ENCODE peak calls at places on chromosomes 2 and 18, in five cellular contexts. O, W, P, S and V are unnamed samples.

GRCh38 chr2:229408982-229409381 is 137.9 kb upstream of the PID1 start:
- DNase-seq in W (no peak), O (no peak), S (no peak), P (no peak), V (no peak)

GRCh38 chr2:114651933-114652332 is 209.5 kb downstream of the DPP10 start:
- DNase-seq in P (no peak), W (no peak), O (no peak), S (no peak), V (no peak)

GRCh38 chr2:26619649-26620605 is 21.2 kb downstream of the CIB4 start:
- DNase-seq in O (no peak), S (no peak), W (no peak), P (no peak), V (no peak)

GRCh38 chr18:58659691-58660090 is 11.6 kb upstream of the MALT1 start:
- DNase-seq in P (no peak), W (no peak), S (no peak), O (no peak), V (no peak)

GRCh38 chr18:70659026-70659726 is 370.3 kb downstream of the SOCS6 start:
- DNase-seq in O (no peak), S (peak; percentile 96), W (no peak), P (no peak), V (no peak)

GRCh38 chr2:232892843-232893242 is 22.8 kb downstream of the SNORC start:
- DNase-seq in P (no peak), S (no peak), O (no peak), W (peak; percentile 21), V (no peak)

GRCh38 chr2:204321910-204322765 is 223.1 kb upstream of the PARD3B start:
- DNase-seq in W (no peak), P (no peak), O (no peak), S (peak; percentile 89), V (no peak)

GRCh38 chr2:68937346-68938055 is 15.2 kb downstream of the GKN2 start:
- DNase-seq in W (no peak), S (no peak), O (no peak), P (no peak), V (no peak)

GRCh38 chr2:205407984-205408383 is 274.3 kb upstream of the NRP2 start:
- DNase-seq in W (no peak), O (no peak), S (peak; percentile 55), P (no peak), V (no peak)

GRCh38 chr18:12048827-12049175 is 44.8 kb upstream of the ANKRD62 start:
- DNase-seq in O (no peak), W (no peak), S (peak; percentile 35), P (no peak), V (no peak)

GRCh38 chr2:67686254-67686653 is 289.1 kb downstream of the ETAA1 start:
- DNase-seq in S (no peak), W (no peak), P (no peak), O (no peak), V (no peak)

GRCh38 chr2:72367530-72368225 is 220.0 kb upstream of the CYP26B1 start:
- DNase-seq in P (no peak), O (no peak), W (peak; percentile 29), S (peak; percentile 96), V (no peak)

GRCh38 chr2:54454922-54455583 is 1.1 kb upstream of the SPTBN1 start:
- DNase-seq in P (peak; percentile 24), O (peak; percentile 6), S (no peak), W (no peak), V (no peak)

GRCh38 chr2:54457326-54458023 is 1.3 kb downstream of the SPTBN1 start:
- DNase-seq in O (peak; percentile 25), P (peak; percentile 34), W (no peak), S (no peak), V (no peak)

GRCh38 chr2:54455584-54456525 is at the start of gene SPTBN1:
- DNase-seq in W (peak; percentile 88), P (peak; percentile 72), O (peak; percentile 80), S (peak; percentile 94), V (peak; percentile 52)

GRCh38 chr2:54454548-54454921 is 1.6 kb upstream of the SPTBN1 start:
- DNase-seq in S (no peak), O (no peak), P (no peak), W (no peak), V (no peak)

DNA sequence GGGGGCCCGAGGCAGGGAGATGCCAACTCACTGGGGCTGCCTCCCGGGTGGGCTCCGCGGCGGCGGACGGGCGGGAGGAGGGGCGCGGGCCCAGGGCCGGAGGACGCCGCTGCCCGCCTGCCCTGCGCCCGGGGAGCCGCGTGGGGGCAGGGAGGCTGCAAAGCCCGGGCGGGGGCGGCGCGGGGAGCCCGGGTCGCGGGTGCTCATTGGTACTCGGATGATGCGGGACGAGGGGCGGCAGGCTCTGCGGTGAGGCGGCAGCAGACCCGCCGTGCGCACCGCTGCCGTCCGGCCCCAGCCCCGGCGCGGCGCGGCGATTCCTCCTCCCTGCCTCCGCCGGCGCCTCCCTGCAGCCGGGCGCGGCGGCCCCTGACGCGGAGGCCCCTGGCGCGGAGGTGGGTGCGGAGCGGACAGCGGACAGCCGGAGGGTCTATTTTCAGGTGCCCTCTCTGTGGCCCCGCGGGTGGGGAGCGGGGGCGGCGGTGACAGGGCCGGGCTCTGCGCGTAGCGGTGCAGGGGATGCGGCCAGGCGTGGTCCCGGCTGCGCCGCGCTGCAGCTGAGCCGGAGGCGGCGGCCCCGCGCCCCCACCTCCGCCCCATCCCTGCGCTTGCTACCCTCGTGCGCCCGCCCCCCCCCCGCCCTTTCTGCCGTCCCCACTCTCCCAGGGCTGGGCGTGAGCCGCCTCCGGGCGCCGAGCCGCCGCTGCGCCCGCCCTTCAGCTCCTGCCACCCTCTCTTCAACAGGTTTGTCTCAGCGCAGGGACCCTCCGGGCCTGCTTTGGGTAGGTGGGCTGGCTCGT is 599 bp downstream of the SPTBN1 start:
- DNase-seq in O (peak; percentile 37), P (peak; percentile 65), W (no peak), S (peak; percentile 44), V (peak; percentile 55)
- TF ChIP-seq CTCF in O (no peak), P (no peak), W (no peak), S (no peak), V (no peak)

DNA sequence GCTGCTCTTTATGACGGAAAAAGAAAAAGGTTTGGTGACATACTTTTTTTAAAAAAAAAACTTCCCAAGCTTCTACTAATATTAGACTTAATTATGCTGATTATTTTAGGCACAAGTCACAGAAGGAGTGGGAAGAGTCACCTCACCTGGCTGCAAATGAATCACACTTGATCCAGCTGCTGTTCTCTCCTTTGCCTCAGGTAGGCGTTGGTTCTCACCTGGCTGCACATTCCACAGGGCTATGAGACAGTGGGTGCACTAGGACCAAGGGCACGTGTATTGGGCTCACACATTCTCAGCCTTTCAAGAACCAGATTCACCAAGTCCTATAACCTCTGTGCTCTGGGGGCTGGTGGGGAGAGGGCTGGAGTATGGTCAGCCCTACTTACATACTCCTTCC is 93.3 kb downstream of the TGFA start:
- DNase-seq in W (no peak), S (no peak), O (no peak), P (no peak), V (no peak)
- TF ChIP-seq CTCF in W (no peak), S (no peak), O (no peak), P (no peak), V (no peak)

GRCh38 chr2:42328148-42328833 is 32.7 kb downstream of the COX7A2L start:
- DNase-seq in W (no peak), P (peak; percentile 28), O (no peak), S (peak; percentile 70), V (no peak)
- TF ChIP-seq CTCF in W (peak; percentile 59), P (peak; percentile 35), O (peak; percentile 63), S (peak; percentile 50), V (peak; percentile 44)

GRCh38 chr2:111958901-111959300 is 60.5 kb downstream of the MERTK start:
- DNase-seq in P (no peak), O (no peak), S (no peak), W (no peak), V (no peak)
- TF ChIP-seq CTCF in P (no peak), O (peak; percentile 42), S (no peak), W (no peak), V (no peak)

DNA sequence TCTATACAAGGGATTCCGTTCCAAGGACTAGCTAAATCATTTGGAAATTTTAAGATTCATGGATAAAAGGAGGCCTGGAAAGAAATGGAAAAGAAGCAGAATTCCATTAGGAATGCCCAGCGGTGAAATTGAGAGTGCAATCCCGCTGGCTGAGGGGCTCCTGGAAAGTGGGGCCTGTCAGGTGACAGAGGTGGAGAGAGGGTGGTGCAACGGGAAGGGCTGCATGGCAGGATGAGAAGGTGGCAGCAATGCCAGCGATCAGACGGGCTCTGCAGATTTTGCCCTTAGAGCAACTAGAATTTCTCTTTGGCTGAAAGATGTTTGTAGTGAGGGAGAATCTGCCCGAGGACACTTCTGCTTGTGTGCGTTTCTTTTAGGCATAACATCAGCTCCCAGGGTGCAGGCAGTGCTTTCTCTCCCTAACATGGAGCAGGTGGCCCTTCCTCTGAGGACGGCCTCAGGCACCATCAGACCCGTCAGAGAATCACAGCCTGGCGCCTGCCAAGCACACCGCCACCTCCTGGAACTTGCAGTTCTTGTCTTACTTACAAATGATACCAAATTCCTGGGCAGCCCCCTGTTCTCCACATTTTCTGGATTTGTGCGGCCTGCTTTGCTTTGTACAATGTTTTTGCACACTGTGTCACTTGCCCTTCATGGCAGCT is 261.6 kb downstream of the NDUFA10 start:
- DNase-seq in W (peak; percentile 58), S (no peak), P (no peak), O (no peak), V (no peak)
- TF ChIP-seq CTCF in W (peak; percentile 52), S (no peak), P (no peak), O (peak; percentile 19), V (no peak)

DNA sequence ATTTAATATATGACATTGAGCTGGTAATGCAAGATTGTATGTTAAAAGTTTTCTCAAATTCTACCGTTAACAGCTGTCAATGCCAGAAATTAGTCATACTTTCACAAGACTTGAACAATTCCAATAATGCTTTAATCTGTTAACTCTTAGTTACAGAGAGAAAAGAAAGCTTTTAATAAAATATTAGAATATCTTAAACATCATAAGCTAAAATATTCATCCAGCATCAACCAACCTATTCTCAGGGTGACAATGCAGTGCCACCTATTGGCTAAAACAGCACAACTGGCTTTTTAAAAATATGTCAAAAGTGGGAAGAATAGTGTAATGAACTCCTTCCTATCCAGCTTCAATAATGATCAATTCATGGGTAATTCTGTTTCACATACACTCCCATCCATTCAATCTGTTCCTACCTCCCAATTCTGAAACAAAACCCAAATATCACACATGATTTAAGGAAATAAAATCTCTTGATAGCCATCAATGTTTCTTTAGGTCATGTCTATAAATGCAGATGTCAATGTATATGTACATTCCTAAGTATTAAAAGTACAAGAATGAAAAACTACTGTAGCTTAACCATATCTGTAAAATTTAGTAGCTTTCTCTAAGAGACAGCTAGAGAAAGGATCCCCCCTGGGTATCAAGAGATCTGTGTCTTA is 79.8 kb upstream of the CCDC141 start:
- DNase-seq in W (no peak), P (peak; percentile 23), O (no peak), S (peak; percentile 44), V (peak; percentile 24)
- TF ChIP-seq CTCF in W (peak; percentile 68), P (peak; percentile 58), O (peak; percentile 67), S (peak; percentile 76), V (peak; percentile 58)

DNA sequence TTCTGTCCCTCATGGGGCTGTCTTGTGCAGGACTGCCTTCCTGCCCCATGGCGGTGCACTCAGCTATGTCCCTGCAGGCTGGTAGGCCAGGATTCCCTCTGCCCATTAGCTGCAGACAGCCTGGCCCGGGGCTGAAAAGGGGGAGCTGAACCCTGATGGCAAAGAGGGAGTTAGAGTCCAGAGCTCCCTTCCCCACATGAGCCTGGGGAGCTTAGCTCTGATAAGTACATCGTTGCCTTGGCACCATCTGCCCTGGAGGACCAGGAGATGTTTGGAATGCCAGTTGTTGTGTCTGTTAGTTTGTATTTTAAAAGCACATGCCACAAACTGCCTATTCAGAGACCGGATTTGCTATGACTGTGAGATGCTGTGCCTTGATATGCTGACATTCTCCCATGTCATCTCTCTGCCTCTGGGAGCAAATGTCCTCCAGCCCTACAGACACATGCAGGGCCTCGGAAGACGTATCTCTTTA is 65.1 kb upstream of the AFF3 start:
- DNase-seq in P (no peak), O (no peak), S (no peak), W (no peak), V (no peak)
- TF ChIP-seq CTCF in P (no peak), O (no peak), S (no peak), W (no peak), V (no peak)

GRCh38 chr2:74762789-74763188 is 71.1 kb upstream of the HK2 start:
- DNase-seq in P (no peak), W (no peak), S (no peak), O (no peak), V (no peak)
- TF ChIP-seq CTCF in P (no peak), W (no peak), S (no peak), O (peak; percentile 31), V (peak; percentile 23)